ENCODE peak calls at places on chromosome 4, in ten cellular contexts. One of them, this sample, is unnamed.

GRCh38 chr4:39062094-39062493 is at the start of gene KLHL5:
- DNase-seq in central memory CD4-positive, alpha-beta T cell: no peak
- DNase-seq in dorsolateral prefrontal cortex: no peak
- DNase-seq in lower lobe of right lung: no peak
- DNase-seq in activated CD8-positive, alpha-beta T cell treated with anti-CD3 and anti-CD28 coated beads, Interleukin-2, amount 10 ng/mL, durations not matched to agents 7 days and 5 days: no peak
- DNase-seq in D341Med: no peak
- DNase-seq in NCI-H2227 treated with DMSO at 0.1 percent for 48 hours: peak; percentile 71
- DNase-seq in stimulated activated CD4-positive, alpha-beta T cell treated with anti-CD3 and anti-CD28 coated beads, Interleukin-1b, Interleukin-23, amount 100 ng/mL, for 24 hours: no peak
- DNase-seq in cardiac fibroblast: no peak
- DNase-seq in activated naive CD4-positive, alpha-beta T cell: no peak
- DNase-seq in this sample: no peak

GRCh38 chr4:109094061-109094460 is 208.4 kb downstream of the COL25A1 start:
- DNase-seq in D341Med: no peak
- DNase-seq in activated naive CD4-positive, alpha-beta T cell: no peak
- DNase-seq in lower lobe of right lung: no peak
- DNase-seq in dorsolateral prefrontal cortex: no peak
- DNase-seq in NCI-H2227 treated with DMSO at 0.1 percent for 48 hours: no peak
- DNase-seq in activated CD8-positive, alpha-beta T cell treated with anti-CD3 and anti-CD28 coated beads, Interleukin-2, amount 10 ng/mL, durations not matched to agents 7 days and 5 days: no peak
- DNase-seq in central memory CD4-positive, alpha-beta T cell: no peak
- DNase-seq in stimulated activated CD4-positive, alpha-beta T cell treated with anti-CD3 and anti-CD28 coated beads, Interleukin-1b, Interleukin-23, amount 100 ng/mL, for 24 hours: no peak
- DNase-seq in cardiac fibroblast: peak; percentile 27
- DNase-seq in this sample: no peak

GRCh38 chr4:13430834-13431568 is 53.1 kb downstream of the RAB28 start:
- DNase-seq in stimulated activated CD4-positive, alpha-beta T cell treated with anti-CD3 and anti-CD28 coated beads, Interleukin-1b, Interleukin-23, amount 100 ng/mL, for 24 hours: no peak
- DNase-seq in activated CD8-positive, alpha-beta T cell treated with anti-CD3 and anti-CD28 coated beads, Interleukin-2, amount 10 ng/mL, durations not matched to agents 7 days and 5 days: no peak
- DNase-seq in cardiac fibroblast: no peak
- DNase-seq in activated naive CD4-positive, alpha-beta T cell: no peak
- DNase-seq in central memory CD4-positive, alpha-beta T cell: no peak
- DNase-seq in dorsolateral prefrontal cortex: no peak
- DNase-seq in D341Med: no peak
- DNase-seq in lower lobe of right lung: no peak
- DNase-seq in NCI-H2227 treated with DMSO at 0.1 percent for 48 hours: no peak
- DNase-seq in this sample: no peak

GRCh38 chr4:79341893-79342653 is 16.2 kb upstream of the NAA11 start:
- DNase-seq in activated CD8-positive, alpha-beta T cell treated with anti-CD3 and anti-CD28 coated beads, Interleukin-2, amount 10 ng/mL, durations not matched to agents 7 days and 5 days: no peak
- DNase-seq in D341Med: no peak
- DNase-seq in dorsolateral prefrontal cortex: no peak
- DNase-seq in stimulated activated CD4-positive, alpha-beta T cell treated with anti-CD3 and anti-CD28 coated beads, Interleukin-1b, Interleukin-23, amount 100 ng/mL, for 24 hours: no peak
- DNase-seq in NCI-H2227 treated with DMSO at 0.1 percent for 48 hours: no peak
- DNase-seq in activated naive CD4-positive, alpha-beta T cell: no peak
- DNase-seq in lower lobe of right lung: no peak
- DNase-seq in central memory CD4-positive, alpha-beta T cell: no peak
- DNase-seq in cardiac fibroblast: no peak
- DNase-seq in this sample: no peak

GRCh38 chr4:1178300-1179088 is 6.1 kb upstream of the SPON2 start:
- DNase-seq in activated naive CD4-positive, alpha-beta T cell: no peak
- DNase-seq in D341Med: peak; percentile 32
- DNase-seq in activated CD8-positive, alpha-beta T cell treated with anti-CD3 and anti-CD28 coated beads, Interleukin-2, amount 10 ng/mL, durations not matched to agents 7 days and 5 days: no peak
- DNase-seq in NCI-H2227 treated with DMSO at 0.1 percent for 48 hours: no peak
- DNase-seq in stimulated activated CD4-positive, alpha-beta T cell treated with anti-CD3 and anti-CD28 coated beads, Interleukin-1b, Interleukin-23, amount 100 ng/mL, for 24 hours: no peak
- DNase-seq in cardiac fibroblast: no peak
- DNase-seq in central memory CD4-positive, alpha-beta T cell: no peak
- DNase-seq in dorsolateral prefrontal cortex: no peak
- DNase-seq in lower lobe of right lung: no peak
- DNase-seq in this sample: no peak

GRCh38 chr4:141636077-141636770 is at the start of gene IL15:
- DNase-seq in dorsolateral prefrontal cortex: no peak
- DNase-seq in stimulated activated CD4-positive, alpha-beta T cell treated with anti-CD3 and anti-CD28 coated beads, Interleukin-1b, Interleukin-23, amount 100 ng/mL, for 24 hours: peak; percentile 55
- DNase-seq in activated naive CD4-positive, alpha-beta T cell: peak; percentile 2
- DNase-seq in lower lobe of right lung: peak; percentile 84
- DNase-seq in central memory CD4-positive, alpha-beta T cell: peak; percentile 64
- DNase-seq in activated CD8-positive, alpha-beta T cell treated with anti-CD3 and anti-CD28 coated beads, Interleukin-2, amount 10 ng/mL, durations not matched to agents 7 days and 5 days: peak; percentile 78
- DNase-seq in cardiac fibroblast: peak; percentile 48
- DNase-seq in NCI-H2227 treated with DMSO at 0.1 percent for 48 hours: no peak
- DNase-seq in D341Med: peak; percentile 55
- DNase-seq in this sample: peak; percentile 41

GRCh38 chr4:74376888-74377483 is 12.0 kb downstream of the EREG start:
- DNase-seq in cardiac fibroblast: peak; percentile 89
- DNase-seq in lower lobe of right lung: no peak
- DNase-seq in NCI-H2227 treated with DMSO at 0.1 percent for 48 hours: no peak
- DNase-seq in activated CD8-positive, alpha-beta T cell treated with anti-CD3 and anti-CD28 coated beads, Interleukin-2, amount 10 ng/mL, durations not matched to agents 7 days and 5 days: no peak
- DNase-seq in D341Med: peak; percentile 44
- DNase-seq in stimulated activated CD4-positive, alpha-beta T cell treated with anti-CD3 and anti-CD28 coated beads, Interleukin-1b, Interleukin-23, amount 100 ng/mL, for 24 hours: no peak
- DNase-seq in dorsolateral prefrontal cortex: no peak
- DNase-seq in central memory CD4-positive, alpha-beta T cell: peak; percentile 32
- DNase-seq in activated naive CD4-positive, alpha-beta T cell: no peak
- DNase-seq in this sample: peak; percentile 29

GRCh38 chr4:24846716-24847115 is 51.3 kb downstream of the SOD3 start:
- DNase-seq in activated CD8-positive, alpha-beta T cell treated with anti-CD3 and anti-CD28 coated beads, Interleukin-2, amount 10 ng/mL, durations not matched to agents 7 days and 5 days: no peak
- DNase-seq in D341Med: peak; percentile 41
- DNase-seq in NCI-H2227 treated with DMSO at 0.1 percent for 48 hours: no peak
- DNase-seq in central memory CD4-positive, alpha-beta T cell: no peak
- DNase-seq in dorsolateral prefrontal cortex: no peak
- DNase-seq in cardiac fibroblast: no peak
- DNase-seq in activated naive CD4-positive, alpha-beta T cell: no peak
- DNase-seq in stimulated activated CD4-positive, alpha-beta T cell treated with anti-CD3 and anti-CD28 coated beads, Interleukin-1b, Interleukin-23, amount 100 ng/mL, for 24 hours: no peak
- DNase-seq in lower lobe of right lung: no peak
- DNase-seq in this sample: no peak

GRCh38 chr4:105620640-105621323 is 68.4 kb downstream of the ARHGEF38 start:
- DNase-seq in NCI-H2227 treated with DMSO at 0.1 percent for 48 hours: no peak
- DNase-seq in activated naive CD4-positive, alpha-beta T cell: no peak
- DNase-seq in lower lobe of right lung: no peak
- DNase-seq in central memory CD4-positive, alpha-beta T cell: no peak
- DNase-seq in cardiac fibroblast: peak; percentile 72
- DNase-seq in stimulated activated CD4-positive, alpha-beta T cell treated with anti-CD3 and anti-CD28 coated beads, Interleukin-1b, Interleukin-23, amount 100 ng/mL, for 24 hours: no peak
- DNase-seq in dorsolateral prefrontal cortex: no peak
- DNase-seq in activated CD8-positive, alpha-beta T cell treated with anti-CD3 and anti-CD28 coated beads, Interleukin-2, amount 10 ng/mL, durations not matched to agents 7 days and 5 days: no peak
- DNase-seq in D341Med: no peak
- DNase-seq in this sample: no peak

GRCh38 chr4:95045429-95045828 is 287.7 kb downstream of the BMPR1B start:
- DNase-seq in activated naive CD4-positive, alpha-beta T cell: no peak
- DNase-seq in central memory CD4-positive, alpha-beta T cell: no peak
- DNase-seq in stimulated activated CD4-positive, alpha-beta T cell treated with anti-CD3 and anti-CD28 coated beads, Interleukin-1b, Interleukin-23, amount 100 ng/mL, for 24 hours: no peak
- DNase-seq in lower lobe of right lung: no peak
- DNase-seq in NCI-H2227 treated with DMSO at 0.1 percent for 48 hours: no peak
- DNase-seq in cardiac fibroblast: peak; percentile 56
- DNase-seq in D341Med: no peak
- DNase-seq in dorsolateral prefrontal cortex: no peak
- DNase-seq in activated CD8-positive, alpha-beta T cell treated with anti-CD3 and anti-CD28 coated beads, Interleukin-2, amount 10 ng/mL, durations not matched to agents 7 days and 5 days: no peak
- DNase-seq in this sample: no peak